ENCODE peak calls at places on chromosomes 12 and 14, in eight cellular contexts. V, L, R, O, E, C, D and Z are unnamed samples.

GRCh38 chr12:105803292-105803691 is 335.5 kb downstream of the NUAK1 start:
- DNase-seq in D (no peak), R (no peak), O (peak), E (no peak), L (no peak), C (peak), V (no peak), Z (no peak)

GRCh38 chr12:113005759-113006158 is 27.4 kb downstream of the OAS2 start:
- DNase-seq in R (no peak), L (no peak), O (no peak), D (peak), V (no peak), C (peak), E (peak), Z (no peak)

GRCh38 chr12:47412837-47413236 is 293.0 kb downstream of the RPAP3 start:
- DNase-seq in V (no peak), O (no peak), C (no peak), L (no peak), R (no peak), D (no peak), E (no peak), Z (no peak)

GRCh38 chr12:121088208-121088585 is 44.5 kb upstream of the P2RX7 start:
- DNase-seq in V (no peak), D (no peak), R (no peak), E (no peak), C (no peak), L (no peak), O (no peak), Z (no peak)

GRCh38 chr12:47819902-47820630 is at the start of gene HDAC7:
- DNase-seq in L (peak), V (peak), D (peak), O (peak), C (peak), R (no peak), E (peak), Z (peak)

GRCh38 chr12:103387385-103387784 is 108.4 kb downstream of the C12orf42 start:
- DNase-seq in R (no peak), L (no peak), D (no peak), C (no peak), O (no peak), E (no peak), V (no peak), Z (no peak)

GRCh38 chr12:92466391-92467305 is 236.1 kb upstream of the PLEKHG7 start:
- DNase-seq in E (no peak), C (no peak), R (no peak), O (peak), D (no peak), L (peak), V (peak), Z (peak)

GRCh38 chr12:92551853-92552397 is 150.9 kb upstream of the PLEKHG7 start:
- DNase-seq in O (peak), R (no peak), C (peak), D (no peak), L (peak), E (peak), V (no peak), Z (peak)

GRCh38 chr12:82225871-82226270 is 132.3 kb downstream of the CCDC59 start:
- DNase-seq in C (no peak), R (no peak), O (no peak), V (no peak), E (no peak), L (no peak), D (no peak), Z (peak)

GRCh38 chr14:102764220-102764671 is 13.0 kb upstream of the TRAF3 start:
- DNase-seq in L (no peak), C (no peak), E (no peak), V (no peak), O (no peak), R (no peak), D (no peak), Z (no peak)

GRCh38 chr12:1836854-1837411 is 16.6 kb downstream of the LRTM2 start:
- DNase-seq in R (no peak), C (peak), V (no peak), E (no peak), D (no peak), O (no peak), L (no peak), Z (no peak)

GRCh38 chr12:4951601-4952000 is 41.9 kb downstream of the KCNA1 start:
- DNase-seq in C (no peak), R (no peak), V (no peak), E (no peak), L (no peak), D (no peak), O (no peak), Z (no peak)

GRCh38 chr12:46265102-46265501 is 3.7 kb downstream of the SLC38A1 start:
- DNase-seq in L (no peak), D (no peak), R (no peak), O (no peak), C (no peak), V (no peak), E (no peak), Z (no peak)

GRCh38 chr12:5244513-5244972 is 187.4 kb upstream of the NTF3 start:
- DNase-seq in V (peak), C (no peak), R (no peak), L (no peak), E (no peak), O (no peak), D (peak), Z (no peak)

DNA sequence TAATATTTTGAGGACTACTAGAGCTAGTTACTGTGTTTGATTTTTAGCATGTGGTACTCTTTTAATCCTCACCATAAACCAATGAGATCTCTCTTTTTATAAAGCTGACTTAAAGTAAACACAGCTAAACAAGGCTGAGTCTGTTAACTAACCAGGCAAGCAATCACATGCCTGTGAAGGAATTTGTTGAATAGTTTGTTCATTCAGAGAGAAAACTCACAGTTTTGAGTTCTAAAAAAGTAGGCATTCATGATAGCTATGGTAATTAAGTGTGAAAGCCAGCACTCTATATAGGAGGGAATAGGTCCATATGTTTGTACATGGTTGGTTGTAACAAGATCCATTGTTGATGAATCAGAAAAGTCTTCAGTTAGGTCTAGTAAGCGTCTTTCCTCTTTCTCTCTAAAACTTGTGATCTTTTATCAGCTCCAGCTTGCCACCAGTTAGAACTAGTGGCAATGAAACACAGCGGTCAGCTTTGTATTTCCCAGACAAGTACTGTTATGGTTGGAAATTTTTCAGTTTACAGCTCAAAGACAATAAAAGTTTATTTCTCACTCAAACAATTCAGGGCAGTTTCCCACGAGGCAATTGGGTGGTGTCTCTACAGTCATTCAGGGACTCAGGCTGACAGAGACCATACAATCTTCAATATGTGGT is 203.3 kb downstream of the KIF21A start:
- DNase-seq in L (no peak), V (no peak), O (peak), E (no peak), D (no peak), C (peak), R (no peak), Z (no peak)
- H3K4me2 ChIP-seq in L (no peak), V (no peak), O (no peak), E (no peak), D (no peak), C (no peak), R (no peak), Z (no peak)

DNA sequence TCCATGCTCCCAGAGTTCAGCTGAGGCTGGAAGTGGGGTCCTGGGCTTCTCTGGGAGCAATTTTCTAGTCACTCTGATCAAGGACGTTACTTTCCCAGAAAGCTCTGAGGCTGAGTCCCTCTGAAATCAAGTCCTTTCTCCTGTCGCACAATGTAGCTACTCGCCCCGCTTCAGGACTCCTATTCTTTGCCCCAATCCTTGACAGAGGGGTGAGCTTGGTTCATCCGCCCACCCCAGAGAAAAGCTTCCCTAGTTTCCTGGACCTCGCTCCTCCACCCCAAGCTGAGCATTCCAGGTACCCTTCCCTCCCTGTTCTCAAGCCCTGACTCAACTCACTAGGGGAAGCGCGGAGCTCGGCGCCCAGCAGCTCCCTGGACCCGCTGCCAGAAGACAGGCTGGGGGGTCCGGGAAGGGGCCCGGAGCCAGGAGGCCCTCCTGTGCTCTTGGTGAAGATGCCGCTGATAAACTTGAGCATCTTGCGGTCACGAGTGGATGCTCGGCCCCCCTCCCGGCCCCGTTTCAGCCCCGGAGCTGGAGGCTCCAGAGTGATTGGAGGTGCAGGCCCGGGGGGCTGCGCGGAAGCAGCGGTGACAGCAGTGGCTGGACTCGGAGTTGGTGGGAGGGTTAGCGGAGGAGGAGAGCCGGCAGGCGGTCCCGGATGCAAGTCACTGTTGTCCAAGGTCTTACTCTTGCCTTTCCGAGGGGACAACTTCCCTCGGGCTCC is 1.6 kb downstream of the AGAP2 start:
- DNase-seq in R (no peak), C (no peak), D (no peak), V (no peak), L (no peak), E (no peak), O (no peak), Z (no peak)
- H3K4me2 ChIP-seq in R (peak), C (peak), D (peak), V (peak), L (peak), E (peak), O (peak), Z (no peak)

GRCh38 chr12:23204933-23205778 is 580.2 kb downstream of the ETNK1 start:
- DNase-seq in L (peak), D (peak), V (peak), O (peak), E (peak), C (peak), R (peak), Z (peak)
- H3K4me2 ChIP-seq in L (no peak), D (no peak), V (no peak), O (no peak), E (no peak), C (no peak), R (no peak), Z (no peak)

DNA sequence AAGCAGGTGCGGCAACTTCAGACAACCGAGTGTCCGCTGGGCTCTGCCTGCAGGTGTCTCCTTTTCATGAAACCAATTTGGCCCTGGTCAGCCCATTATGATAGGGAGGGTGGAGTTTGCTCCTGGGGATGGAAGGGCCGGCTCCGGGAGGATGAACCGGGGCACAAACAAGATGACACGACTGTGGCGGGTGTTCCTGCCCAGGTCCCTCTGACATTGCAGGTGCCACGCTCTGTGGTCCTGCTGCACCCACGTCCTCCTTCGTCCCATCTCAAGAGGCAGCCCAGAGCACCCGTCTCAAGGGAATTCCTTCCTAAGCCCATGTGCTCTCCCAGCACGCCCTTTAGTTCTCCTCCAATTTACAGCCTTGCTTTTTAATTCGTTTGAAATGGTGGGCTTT is 251.8 kb downstream of the ADGRD1 start:
- DNase-seq in L (no peak), D (no peak), O (no peak), E (no peak), C (no peak), V (no peak), R (no peak), Z (no peak)
- H3K4me2 ChIP-seq in L (no peak), D (no peak), O (no peak), E (no peak), C (no peak), V (no peak), R (no peak), Z (no peak)

GRCh38 chr14:70425349-70425748 is 8.5 kb upstream of the SYNJ2BP start:
- DNase-seq in C (no peak), R (no peak), D (no peak), V (no peak), L (no peak), O (no peak), E (no peak), Z (no peak)

GRCh38 chr14:70416717-70417349 is at the start of gene SYNJ2BP:
- DNase-seq in L (peak), R (no peak), C (peak), E (peak), D (no peak), V (peak), O (peak), Z (peak)

GRCh38 chr14:70422538-70422937 is 5.6 kb upstream of the SYNJ2BP start:
- DNase-seq in E (no peak), R (no peak), C (no peak), O (no peak), L (peak), V (no peak), D (no peak), Z (no peak)
- H3K4me2 ChIP-seq in E (no peak), R (no peak), C (no peak), O (no peak), L (no peak), V (no peak), D (no peak), Z (no peak)

DNA sequence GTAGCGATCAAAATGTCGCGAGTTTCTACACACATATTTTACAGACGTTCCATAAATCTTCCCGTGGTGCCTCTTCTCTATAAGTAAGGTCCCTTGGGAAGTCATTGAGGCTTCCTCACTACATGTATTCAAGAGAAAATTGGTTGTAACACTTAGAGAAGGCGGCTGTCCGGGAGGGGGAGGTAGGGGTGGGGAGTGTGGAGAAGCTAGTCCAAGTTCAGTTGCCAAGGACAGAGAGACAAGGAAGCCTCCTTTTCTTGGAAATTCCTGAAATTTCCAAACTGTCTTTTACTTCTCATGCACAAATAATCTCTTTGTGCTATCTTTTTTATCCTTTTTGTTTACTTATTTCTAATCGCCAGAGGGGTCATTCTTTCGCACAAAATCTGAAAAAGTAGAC is 45.0 kb downstream of the MAP1LC3B2 start:
- DNase-seq in L (no peak), C (no peak), R (no peak), V (no peak), E (no peak), D (no peak), O (no peak), Z (no peak)
- H3K4me2 ChIP-seq in L (no peak), C (no peak), R (no peak), V (no peak), E (no peak), D (no peak), O (peak), Z (peak)

GRCh38 chr14:68951051-68951797 is 27.9 kb downstream of the ACTN1 start:
- DNase-seq in V (no peak), D (no peak), L (peak), E (peak), C (peak), O (peak), R (peak), Z (peak)

GRCh38 chr14:68947802-68948201 is 31.3 kb downstream of the ACTN1 start:
- DNase-seq in D (no peak), C (no peak), O (no peak), L (peak), V (no peak), R (no peak), E (no peak), Z (peak)

GRCh38 chr14:68950111-68950510 is 29.0 kb downstream of the ACTN1 start:
- DNase-seq in V (no peak), E (no peak), D (no peak), O (no peak), R (no peak), L (peak), C (no peak), Z (peak)

GRCh38 chr14:68948686-68949085 is 30.4 kb downstream of the ACTN1 start:
- DNase-seq in D (no peak), V (no peak), O (no peak), E (no peak), L (no peak), C (no peak), R (no peak), Z (no peak)

GRCh38 chr14:68949236-68949965 is 29.7 kb downstream of the ACTN1 start:
- DNase-seq in D (no peak), O (no peak), C (no peak), L (no peak), E (no peak), R (no peak), V (no peak), Z (peak)
- H3K4me2 ChIP-seq in D (no peak), O (peak), C (no peak), L (no peak), E (peak), R (peak), V (no peak), Z (peak)